ENCODE peak calls at places on chromosomes 2 and 18, in five cellular contexts. One of them, this sample, is unnamed.

GRCh38 chr2:200477667-200478121 is 32.2 kb downstream of the KCTD18 start:
- DNase-seq in upper lobe of right lung: no peak
- DNase-seq in HepG2: no peak
- DNase-seq in K562: no peak
- DNase-seq in brain microvascular endothelial cell: no peak
- DNase-seq in this sample: peak; percentile 32

GRCh38 chr2:222915092-222915957 is 54.5 kb downstream of the ACSL3 start:
- DNase-seq in K562: no peak
- DNase-seq in brain microvascular endothelial cell: no peak
- DNase-seq in upper lobe of right lung: no peak
- DNase-seq in HepG2: no peak
- DNase-seq in this sample: peak; percentile 56

GRCh38 chr2:157627594-157628281 is 926 bp downstream of the ACVR1C start:
- DNase-seq in brain microvascular endothelial cell: peak; percentile 2
- DNase-seq in upper lobe of right lung: no peak
- DNase-seq in HepG2: no peak
- DNase-seq in K562: no peak
- DNase-seq in this sample: no peak

GRCh38 chr2:158024288-158024898 is 77.3 kb upstream of the UPP2 start:
- DNase-seq in K562: peak; percentile 65
- DNase-seq in upper lobe of right lung: no peak
- DNase-seq in brain microvascular endothelial cell: peak; percentile 33
- DNase-seq in HepG2: peak; percentile 29
- DNase-seq in this sample: peak; percentile 53

GRCh38 chr2:135494917-135495316 is 36.1 kb downstream of the ZRANB3 start:
- DNase-seq in brain microvascular endothelial cell: peak; percentile 8
- DNase-seq in upper lobe of right lung: no peak
- DNase-seq in HepG2: no peak
- DNase-seq in K562: no peak
- DNase-seq in this sample: no peak

GRCh38 chr2:43276517-43276931 is 50.1 kb upstream of the ZFP36L2 start:
- DNase-seq in brain microvascular endothelial cell: no peak
- DNase-seq in upper lobe of right lung: no peak
- DNase-seq in K562: no peak
- DNase-seq in HepG2: no peak
- DNase-seq in this sample: no peak

GRCh38 chr18:63397349-63397748 is 24.9 kb downstream of the VPS4B start:
- DNase-seq in upper lobe of right lung: no peak
- DNase-seq in brain microvascular endothelial cell: no peak
- DNase-seq in HepG2: no peak
- DNase-seq in K562: no peak
- DNase-seq in this sample: no peak

GRCh38 chr2:191228861-191229260 is 16.3 kb upstream of the MYO1B start:
- DNase-seq in HepG2: no peak
- DNase-seq in K562: no peak
- DNase-seq in upper lobe of right lung: no peak
- DNase-seq in brain microvascular endothelial cell: no peak
- DNase-seq in this sample: no peak

GRCh38 chr2:205740381-205740780 is 58.1 kb downstream of the NRP2 start:
- DNase-seq in K562: no peak
- DNase-seq in upper lobe of right lung: no peak
- DNase-seq in HepG2: no peak
- DNase-seq in brain microvascular endothelial cell: no peak
- DNase-seq in this sample: no peak

GRCh38 chr2:37843554-37843953 is 81.5 kb upstream of the RMDN2 start:
- DNase-seq in HepG2: no peak
- DNase-seq in brain microvascular endothelial cell: no peak
- DNase-seq in upper lobe of right lung: no peak
- DNase-seq in K562: no peak
- DNase-seq in this sample: peak; percentile 26

GRCh38 chr2:73588177-73588576 is 54.0 kb downstream of the NAT8 start:
- DNase-seq in HepG2: no peak
- DNase-seq in K562: no peak
- DNase-seq in upper lobe of right lung: no peak
- DNase-seq in brain microvascular endothelial cell: no peak
- DNase-seq in this sample: peak; percentile 11

GRCh38 chr2:50535256-50535655 is 496.7 kb downstream of the NRXN1 start:
- DNase-seq in K562: no peak
- DNase-seq in brain microvascular endothelial cell: no peak
- DNase-seq in HepG2: no peak
- DNase-seq in upper lobe of right lung: no peak
- DNase-seq in this sample: no peak

GRCh38 chr2:67802296-67802695 is 260.5 kb downstream of the C1D start:
- DNase-seq in brain microvascular endothelial cell: no peak
- DNase-seq in upper lobe of right lung: no peak
- DNase-seq in K562: no peak
- DNase-seq in HepG2: no peak
- DNase-seq in this sample: no peak

GRCh38 chr2:98508690-98509054 is 64.0 kb downstream of the INPP4A start:
- DNase-seq in K562: peak; percentile 49
- DNase-seq in upper lobe of right lung: peak; percentile 73
- DNase-seq in brain microvascular endothelial cell: peak; percentile 23
- DNase-seq in HepG2: no peak
- DNase-seq in this sample: peak; percentile 97

DNA sequence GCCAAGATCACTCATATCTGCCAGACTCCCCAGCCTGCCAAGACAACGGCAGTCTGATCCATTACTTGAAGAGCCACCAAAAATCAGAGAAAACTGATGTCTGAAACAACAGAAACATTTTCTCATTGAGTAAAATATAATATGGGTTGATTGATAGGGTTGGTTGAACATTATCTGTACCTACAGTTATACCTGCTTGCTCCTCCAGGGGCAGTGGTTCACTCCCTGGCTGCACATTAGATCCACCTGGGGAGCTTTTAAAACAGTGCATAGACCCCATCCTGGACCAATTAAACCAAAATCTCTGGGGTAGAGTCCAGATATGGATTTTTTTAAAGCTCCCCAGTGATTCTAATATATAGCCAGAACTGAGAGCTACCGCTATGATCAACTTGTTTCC is 43.6 kb upstream of the SLC14A2 start:
- DNase-seq in K562: peak; percentile 14
- DNase-seq in HepG2: no peak
- DNase-seq in brain microvascular endothelial cell: no peak
- DNase-seq in upper lobe of right lung: no peak
- DNase-seq in this sample: no peak
- TF ChIP-seq CTCF in K562: no peak
- TF ChIP-seq CTCF in HepG2: no peak
- TF ChIP-seq CTCF in brain microvascular endothelial cell: peak; percentile 52
- TF ChIP-seq CTCF in upper lobe of right lung: no peak
- TF ChIP-seq CTCF in this sample: peak; percentile 21

GRCh38 chr18:24990548-24991219 is 361.3 kb downstream of the ZNF521 start:
- DNase-seq in K562: no peak
- DNase-seq in upper lobe of right lung: no peak
- DNase-seq in brain microvascular endothelial cell: no peak
- DNase-seq in HepG2: no peak
- DNase-seq in this sample: no peak

GRCh38 chr18:24987933-24988840 is 363.8 kb downstream of the ZNF521 start:
- DNase-seq in brain microvascular endothelial cell: no peak
- DNase-seq in upper lobe of right lung: no peak
- DNase-seq in K562: no peak
- DNase-seq in HepG2: no peak
- DNase-seq in this sample: no peak

GRCh38 chr18:24991220-24991575 is 360.8 kb downstream of the ZNF521 start:
- DNase-seq in brain microvascular endothelial cell: no peak
- DNase-seq in K562: no peak
- DNase-seq in HepG2: no peak
- DNase-seq in upper lobe of right lung: no peak
- DNase-seq in this sample: no peak

GRCh38 chr18:24991661-24992060 is 360.3 kb downstream of the ZNF521 start:
- DNase-seq in HepG2: no peak
- DNase-seq in K562: no peak
- DNase-seq in upper lobe of right lung: no peak
- DNase-seq in brain microvascular endothelial cell: no peak
- DNase-seq in this sample: no peak

GRCh38 chr18:24989760-24990547 is 362.0 kb downstream of the ZNF521 start:
- DNase-seq in brain microvascular endothelial cell: no peak
- DNase-seq in HepG2: no peak
- DNase-seq in K562: no peak
- DNase-seq in upper lobe of right lung: no peak
- DNase-seq in this sample: no peak
- TF ChIP-seq CTCF in brain microvascular endothelial cell: no peak
- TF ChIP-seq CTCF in HepG2: no peak
- TF ChIP-seq CTCF in K562: peak; percentile 7
- TF ChIP-seq CTCF in upper lobe of right lung: no peak
- TF ChIP-seq CTCF in this sample: no peak

GRCh38 chr2:1676091-1676912 is 68.0 kb downstream of the PXDN start:
- DNase-seq in brain microvascular endothelial cell: no peak
- DNase-seq in upper lobe of right lung: no peak
- DNase-seq in K562: no peak
- DNase-seq in HepG2: no peak
- DNase-seq in this sample: no peak

GRCh38 chr2:1674276-1674675 is 70.0 kb downstream of the PXDN start:
- DNase-seq in brain microvascular endothelial cell: no peak
- DNase-seq in HepG2: no peak
- DNase-seq in upper lobe of right lung: no peak
- DNase-seq in K562: no peak
- DNase-seq in this sample: no peak

GRCh38 chr2:1674766-1675397 is 69.4 kb downstream of the PXDN start:
- DNase-seq in brain microvascular endothelial cell: no peak
- DNase-seq in K562: no peak
- DNase-seq in upper lobe of right lung: no peak
- DNase-seq in HepG2: no peak
- DNase-seq in this sample: no peak

GRCh38 chr2:1676913-1677832 is 67.1 kb downstream of the PXDN start:
- DNase-seq in HepG2: no peak
- DNase-seq in K562: no peak
- DNase-seq in brain microvascular endothelial cell: no peak
- DNase-seq in upper lobe of right lung: peak; percentile 59
- DNase-seq in this sample: no peak

GRCh38 chr2:1675633-1676032 is 68.7 kb downstream of the PXDN start:
- DNase-seq in brain microvascular endothelial cell: peak; percentile 92
- DNase-seq in K562: no peak
- DNase-seq in upper lobe of right lung: no peak
- DNase-seq in HepG2: no peak
- DNase-seq in this sample: peak; percentile 94
- TF ChIP-seq CTCF in brain microvascular endothelial cell: peak; percentile 94
- TF ChIP-seq CTCF in K562: no peak
- TF ChIP-seq CTCF in upper lobe of right lung: no peak
- TF ChIP-seq CTCF in HepG2: no peak
- TF ChIP-seq CTCF in this sample: peak; percentile 83

DNA sequence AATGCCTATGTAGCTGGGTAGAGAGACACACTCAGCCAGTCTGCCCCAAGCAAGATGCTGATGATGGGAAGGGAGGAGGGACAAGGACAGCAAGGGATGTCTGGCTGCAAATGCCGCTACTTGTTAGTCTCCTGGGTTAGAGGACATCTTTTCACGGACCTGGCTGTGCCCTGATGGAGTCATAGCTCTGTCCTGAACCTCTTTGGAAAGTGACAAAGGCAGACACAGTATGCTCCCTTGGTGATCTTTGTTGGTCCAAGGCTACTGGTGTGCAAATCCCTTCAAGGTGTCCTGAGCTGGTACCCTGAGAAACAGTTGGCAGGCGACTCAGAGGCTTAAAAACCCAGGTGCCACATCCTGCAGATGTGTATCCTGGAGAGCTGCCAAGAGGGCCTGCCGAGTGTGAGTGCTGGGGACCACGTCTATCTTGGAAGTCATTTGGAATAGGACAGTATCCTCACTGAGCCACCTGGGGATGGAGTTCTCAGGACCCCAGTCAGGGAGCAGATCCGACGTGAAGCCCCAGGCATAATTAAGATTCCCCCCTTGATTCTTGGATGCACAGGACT is 10.8 kb downstream of the FOSL2 start:
- DNase-seq in HepG2: no peak
- DNase-seq in K562: no peak
- DNase-seq in upper lobe of right lung: no peak
- DNase-seq in brain microvascular endothelial cell: no peak
- DNase-seq in this sample: no peak
- TF ChIP-seq CTCF in HepG2: no peak
- TF ChIP-seq CTCF in K562: no peak
- TF ChIP-seq CTCF in upper lobe of right lung: no peak
- TF ChIP-seq CTCF in brain microvascular endothelial cell: no peak
- TF ChIP-seq CTCF in this sample: no peak

DNA sequence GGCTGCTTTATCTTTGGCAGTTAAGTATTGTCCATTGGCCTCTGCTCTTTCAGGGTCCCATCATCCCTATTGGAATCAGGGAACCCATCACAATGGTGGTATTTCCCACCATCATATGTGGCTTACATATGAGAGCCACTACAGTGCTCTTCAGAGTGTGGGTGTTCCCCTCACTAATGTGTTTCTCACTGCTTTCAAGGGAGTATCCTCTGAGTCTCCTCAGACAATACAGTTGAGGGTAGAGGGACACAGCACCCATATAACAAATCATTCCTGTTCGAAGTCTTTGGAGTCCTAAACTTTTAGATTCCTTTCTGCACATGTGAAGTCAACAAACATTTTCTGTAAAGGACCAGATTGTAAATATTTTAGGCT is 48.7 kb upstream of the DNAJC10 start:
- DNase-seq in HepG2: no peak
- DNase-seq in upper lobe of right lung: no peak
- DNase-seq in K562: no peak
- DNase-seq in brain microvascular endothelial cell: no peak
- DNase-seq in this sample: no peak
- TF ChIP-seq CTCF in HepG2: no peak
- TF ChIP-seq CTCF in upper lobe of right lung: no peak
- TF ChIP-seq CTCF in K562: no peak
- TF ChIP-seq CTCF in brain microvascular endothelial cell: no peak
- TF ChIP-seq CTCF in this sample: no peak

DNA sequence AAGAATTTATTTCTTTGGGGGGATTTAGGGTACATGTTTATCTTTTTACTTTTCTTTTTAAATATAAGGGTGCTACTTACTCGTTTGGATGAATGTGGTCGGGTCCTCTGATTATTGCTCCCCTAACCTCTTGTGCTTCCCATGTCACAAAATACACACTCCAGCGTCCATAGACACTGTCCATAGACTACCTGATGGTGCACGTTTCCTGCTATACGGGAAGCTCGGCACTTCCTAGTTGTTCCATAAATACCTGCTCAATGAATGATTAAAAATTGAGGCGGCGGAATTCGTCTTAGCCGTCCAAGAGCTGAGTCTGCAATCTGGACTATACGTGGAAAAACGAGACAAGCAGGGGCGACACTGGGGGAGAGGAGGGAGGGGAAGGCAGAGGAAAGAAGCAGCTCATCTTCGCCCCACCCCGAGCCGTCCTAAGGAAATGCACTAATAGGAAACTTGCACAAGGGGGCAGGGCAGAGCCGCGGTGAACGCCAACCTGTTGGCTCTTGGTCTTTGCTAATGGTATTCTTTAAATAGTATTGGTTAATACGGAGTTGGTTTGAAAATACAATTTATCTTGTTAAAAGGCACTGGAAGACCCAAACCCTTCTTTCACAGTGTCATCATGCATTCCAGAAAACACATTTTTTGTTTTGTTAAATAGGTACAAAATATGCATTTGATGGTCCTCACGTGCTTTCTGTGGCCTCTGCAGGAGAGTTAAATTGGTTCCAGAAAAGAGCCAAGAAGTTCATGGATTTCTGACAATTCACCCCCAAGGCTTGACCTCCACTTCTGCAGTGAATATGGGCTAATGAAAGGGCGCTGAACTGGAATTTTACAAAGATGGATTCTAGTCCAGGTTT is 73.0 kb upstream of the KCTD1 start:
- DNase-seq in K562: peak; percentile 51
- DNase-seq in brain microvascular endothelial cell: peak; percentile 31
- DNase-seq in HepG2: peak; percentile 21
- DNase-seq in upper lobe of right lung: peak; percentile 76
- DNase-seq in this sample: peak; percentile 47
- TF ChIP-seq CTCF in K562: peak; percentile 58
- TF ChIP-seq CTCF in brain microvascular endothelial cell: peak; percentile 74
- TF ChIP-seq CTCF in HepG2: peak; percentile 80
- TF ChIP-seq CTCF in upper lobe of right lung: peak; percentile 61
- TF ChIP-seq CTCF in this sample: peak; percentile 57